ENCODE peak calls at places on chromosomes 12 and 14, in six cellular contexts. R, J, V, L, C and B are unnamed samples.
A peak's percentile ranks its signal among the peaks of the same experiment; 100 is the strongest.

GRCh38 chr12:66963901-66964300 is 285.0 kb upstream of the GRIP1 start:
- DNase-seq in J (no peak), V (no peak), R (no peak), C (no peak), L (no peak), B (no peak)

GRCh38 chr14:33254876-33255275 is 316.2 kb downstream of the NPAS3 start:
- DNase-seq in C (no peak), J (no peak), V (no peak), R (no peak), L (no peak), B (no peak)

GRCh38 chr14:72906316-72906715 is 12.4 kb upstream of the DPF3 start:
- DNase-seq in J (no peak), L (no peak), C (no peak), V (no peak), R (no peak), B (peak; percentile 87)

GRCh38 chr12:46524778-46525177 is 152.2 kb upstream of the SLC38A2 start:
- DNase-seq in R (peak; percentile 27), V (no peak), C (no peak), J (no peak), L (no peak), B (peak; percentile 92)

GRCh38 chr12:62409068-62409467 is 57.6 kb upstream of the MON2 start:
- DNase-seq in C (no peak), R (no peak), L (no peak), V (no peak), J (no peak), B (no peak)

GRCh38 chr12:128643106-128643651 is 180.6 kb downstream of the SLC15A4 start:
- DNase-seq in J (no peak), L (no peak), C (no peak), R (no peak), V (no peak), B (no peak)

GRCh38 chr12:104588048-104588942 is 131.5 kb downstream of the CHST11 start:
- DNase-seq in C (no peak), V (no peak), R (no peak), L (no peak), J (no peak), B (peak; percentile 81)

GRCh38 chr12:9064201-9064814 is 51.4 kb downstream of the A2M start:
- DNase-seq in R (peak; percentile 86), L (peak; percentile 9), C (peak; percentile 65), J (no peak), V (no peak), B (peak; percentile 10)

GRCh38 chr12:20368653-20369163 is 371 bp downstream of the PDE3A start:
- DNase-seq in R (peak; percentile 72), L (no peak), J (no peak), V (no peak), C (no peak), B (peak; percentile 37)

GRCh38 chr14:90726656-90727055 is 89.6 kb downstream of the TTC7B start:
- DNase-seq in R (no peak), L (no peak), J (no peak), V (no peak), C (no peak), B (peak; percentile 37)

GRCh38 chr14:65092340-65092739 is 10.0 kb downstream of the MAX start:
- DNase-seq in L (no peak), C (no peak), R (no peak), V (no peak), J (no peak), B (no peak)

GRCh38 chr12:99745106-99745505 is 97.6 kb downstream of the GARIN6 start:
- DNase-seq in L (no peak), J (no peak), C (no peak), V (no peak), R (no peak), B (no peak)

GRCh38 chr12:22919883-22920282 is 294.9 kb downstream of the ETNK1 start:
- DNase-seq in L (no peak), R (no peak), V (no peak), J (no peak), C (no peak), B (no peak)

GRCh38 chr12:990308-990648 is 745 bp upstream of the ERC1 start:
- DNase-seq in C (peak; percentile 33), R (no peak), J (no peak), V (no peak), L (no peak), B (peak; percentile 74)

GRCh38 chr12:67982165-67982563 is 7.1 kb upstream of the IFNG-AS1 start:
- DNase-seq in R (peak; percentile 11), L (no peak), C (no peak), V (no peak), J (no peak), B (no peak)

GRCh38 chr12:96457191-96457930 is 32.0 kb upstream of the CFAP54 start:
- DNase-seq in J (no peak), L (no peak), C (no peak), R (no peak), V (no peak), B (no peak)

GRCh38 chr12:40921563-40922163 is 229.4 kb downstream of the CNTN1 start:
- DNase-seq in V (no peak), J (peak; percentile 14), C (peak; percentile 8), L (no peak), R (no peak), B (peak; percentile 19)

GRCh38 chr12:70467908-70468733 is 102.0 kb downstream of the KCNMB4 start:
- DNase-seq in L (no peak), R (no peak), J (no peak), C (peak; percentile 34), V (no peak), B (no peak)

GRCh38 chr14:99164712-99165111 is 107.3 kb downstream of the BCL11B start:
- DNase-seq in R (no peak), V (no peak), J (no peak), C (no peak), L (no peak), B (no peak)

GRCh38 chr12:132363661-132364347 is 34.4 kb upstream of the GALNT9 start:
- DNase-seq in C (no peak), L (no peak), J (no peak), V (no peak), R (no peak), B (no peak)

GRCh38 chr12:54028324-54029201 is at the start of gene HOXC6:
- DNase-seq in R (peak; percentile 90), V (no peak), L (no peak), C (no peak), J (peak; percentile 74), B (no peak)

GRCh38 chr12:25979563-25979962 is 21.1 kb downstream of the RASSF8 start:
- DNase-seq in J (no peak), V (no peak), C (no peak), R (no peak), L (no peak), B (no peak)

GRCh38 chr14:61369097-61369496 is 47.7 kb downstream of the PRKCH start:
- DNase-seq in J (no peak), L (no peak), C (no peak), V (no peak), R (no peak), B (no peak)

GRCh38 chr12:117318591-117318990 is 42.8 kb downstream of the NOS1 start:
- DNase-seq in C (no peak), V (no peak), L (no peak), R (no peak), J (no peak), B (no peak)

GRCh38 chr12:62716037-62716436 is 218.9 kb downstream of the PPM1H start:
- DNase-seq in L (no peak), J (no peak), V (no peak), R (no peak), C (no peak), B (no peak)

GRCh38 chr14:69811227-69811867 is 14.3 kb upstream of the SLC10A1 start:
- DNase-seq in C (no peak), V (no peak), L (no peak), R (no peak), J (no peak), B (no peak)

GRCh38 chr12:119780786-119781434 is 96.2 kb downstream of the CIT start:
- DNase-seq in L (no peak), J (peak; percentile 44), R (peak; percentile 59), C (peak; percentile 37), V (no peak), B (peak; percentile 37)

GRCh38 chr12:41653386-41654110 is 465.4 kb downstream of the PDZRN4 start:
- DNase-seq in V (no peak), J (no peak), C (no peak), R (no peak), L (no peak), B (no peak)

GRCh38 chr12:124390442-124391116 is 95.7 kb downstream of the RFLNA start:
- DNase-seq in C (no peak), J (no peak), L (no peak), R (no peak), V (peak; percentile 23), B (peak; percentile 82)

DNA sequence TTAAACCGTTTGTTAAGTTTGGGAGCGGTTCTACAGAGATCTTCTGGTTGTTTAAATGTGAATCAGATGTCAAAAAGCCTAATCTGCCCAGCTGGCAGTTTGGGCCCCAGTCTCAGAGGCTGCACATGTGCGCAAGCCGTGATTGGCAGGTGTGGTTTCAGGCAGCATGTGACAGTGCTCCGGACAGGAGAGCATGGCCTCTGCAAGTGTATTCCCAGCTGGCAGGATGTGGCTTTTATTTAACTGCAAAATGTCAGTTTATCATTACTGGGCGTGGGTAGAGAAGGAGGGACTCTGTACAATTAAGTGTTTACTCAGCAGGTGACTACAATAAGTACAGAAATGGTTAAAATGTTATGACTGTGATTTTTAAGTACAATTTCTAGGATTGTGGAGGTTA is 77.5 kb downstream of the PELI2 start:
- DNase-seq in V (peak; percentile 30), L (no peak), R (no peak), J (no peak), C (no peak), B (peak; percentile 58)
- TF ChIP-seq RFX5 in V (no peak), L (no peak), R (no peak), J (no peak), C (no peak), B (no peak)

GRCh38 chr14:104967144-104967413 is 11.1 kb downstream of the AHNAK2 start:
- DNase-seq in C (no peak), V (no peak), R (no peak), L (no peak), J (no peak), B (no peak)
- H3K27me3 ChIP-seq in C (peaks cover 11% of the 10 kb centered on the region), V (peaks cover 3% of the 10 kb centered on the region), R (no peaks in the 10 kb centered on the region), L (peaks cover 13% of the 10 kb centered on the region), J (peaks cover 5% of the 10 kb centered on the region), B (peaks cover under 1% of the 10 kb centered on the region)

GRCh38 chr12:76028649-76029277 is 2.8 kb downstream of the PHLDA1 start:
- DNase-seq in C (peak; percentile 51), J (no peak), V (no peak), L (no peak), R (no peak), B (no peak)
- H3K4me3 ChIP-seq in C (peak overlapping the region; percentile 98), J (no peak overlapping the region), V (no peak overlapping the region), L (peak overlapping the region; percentile 89), R (peak overlapping the region; percentile 91), B (peak overlapping the region; percentile 98)

GRCh38 chr14:92558319-92558718 is 44.7 kb downstream of the RIN3 start:
- DNase-seq in V (no peak), R (no peak), J (no peak), C (no peak), L (no peak), B (no peak)

GRCh38 chr14:92561906-92562489 is 48.4 kb downstream of the RIN3 start:
- DNase-seq in R (no peak), C (no peak), J (no peak), L (no peak), V (no peak), B (no peak)

GRCh38 chr14:92559486-92559885 is 45.9 kb downstream of the RIN3 start:
- DNase-seq in R (no peak), V (no peak), L (no peak), J (no peak), C (no peak), B (no peak)

GRCh38 chr14:92557544-92557912 is 43.9 kb downstream of the RIN3 start:
- DNase-seq in L (no peak), R (no peak), J (no peak), V (no peak), C (no peak), B (no peak)

GRCh38 chr14:92560106-92560865 is 46.7 kb downstream of the RIN3 start:
- DNase-seq in L (no peak), C (no peak), R (no peak), J (no peak), V (no peak), B (no peak)
- TF ChIP-seq RFX5 in L (no peak), C (no peak), R (no peak), J (no peak), V (no peak), B (no peak)